ENCODE peak calls at places on chromosomes 1 and 21, in four cellular contexts. B is hypothalamus; T is AG09319; V is central memory CD4-positive, alpha-beta T cell. W is an unnamed sample.

GRCh38 chr1:235632538-235633219 is 16.9 kb downstream of the GNG4 start:
- DNase-seq in B (no peak), V (no peak), T (no peak), W (no peak)

GRCh38 chr1:50929376-50929958 is 30.6 kb downstream of the FAF1 start:
- DNase-seq in B (no peak), V (peak), T (peak), W (no peak)

GRCh38 chr21:34544032-34544496 is 32.1 kb upstream of the KCNE1 start:
- DNase-seq in T (no peak), B (no peak), V (peak), W (no peak)

GRCh38 chr1:206753141-206753540 is 17.4 kb upstream of the IL19 start:
- DNase-seq in V (no peak), B (no peak), T (no peak), W (no peak)

GRCh38 chr1:63969461-63969893 is 195.7 kb downstream of the ROR1 start:
- DNase-seq in B (no peak), T (no peak), V (no peak), W (no peak)

GRCh38 chr1:221741364-221741970 is 422 bp downstream of the DUSP10 start:
- DNase-seq in V (no peak), T (no peak), B (no peak), W (no peak)

GRCh38 chr1:209456878-209457277 is 126.6 kb upstream of the CAMK1G start:
- DNase-seq in T (no peak), V (no peak), B (no peak), W (no peak)

GRCh38 chr1:185862235-185862634 is 128.0 kb downstream of the HMCN1 start:
- DNase-seq in T (no peak), V (no peak), B (no peak), W (no peak)

GRCh38 chr1:118122234-118123004 is 62.6 kb downstream of the SPAG17 start:
- DNase-seq in V (no peak), B (no peak), T (no peak), W (no peak)

GRCh38 chr1:22754824-22755223 is 44.2 kb downstream of the EPHB2 start:
- DNase-seq in T (no peak), V (no peak), B (no peak), W (no peak)

GRCh38 chr1:66938618-66939017 is 13.8 kb downstream of the MIER1 start:
- DNase-seq in T (no peak), B (no peak), V (no peak), W (no peak)

GRCh38 chr1:57916034-57916433 is 492.2 kb upstream of the DAB1 start:
- DNase-seq in T (no peak), V (no peak), B (no peak), W (no peak)

GRCh38 chr1:215376544-215377264 is 190.4 kb upstream of the KCTD3 start:
- DNase-seq in V (no peak), T (peak), B (no peak), W (no peak)

GRCh38 chr21:42209801-42210479 is 9.0 kb upstream of the ABCG1 start:
- DNase-seq in T (no peak), B (no peak), V (no peak), W (no peak)

GRCh38 chr1:59008599-59009347 is 224.9 kb upstream of the JUN start:
- DNase-seq in T (no peak), V (no peak), B (no peak), W (no peak)

GRCh38 chr1:52629021-52629643 is 3.8 kb upstream of the SHISAL2A start:
- DNase-seq in V (no peak), B (no peak), T (no peak), W (no peak)

GRCh38 chr1:245458761-245459174 is 304.0 kb downstream of the KIF26B start:
- DNase-seq in B (no peak), V (no peak), T (no peak), W (no peak)

GRCh38 chr1:214540324-214540723 is 11.1 kb downstream of the PTPN14 start:
- DNase-seq in V (no peak), B (no peak), T (no peak), W (no peak)

GRCh38 chr1:65691152-65691900 is 101.4 kb upstream of the PDE4B start:
- DNase-seq in B (no peak), T (no peak), V (no peak), W (no peak)

GRCh38 chr1:47934243-47934805 is 62.9 kb downstream of the TRABD2B start:
- DNase-seq in T (peak), V (no peak), B (no peak), W (peak)

GRCh38 chr1:196651637-196652215 is at the start of gene CFH:
- DNase-seq in V (peak), B (no peak), T (peak), W (no peak)

GRCh38 chr1:199733125-199733524 is 294.4 kb upstream of the NR5A2 start:
- DNase-seq in T (no peak), V (no peak), B (no peak), W (no peak)

GRCh38 chr1:170664283-170664827 is 424 bp downstream of the PRRX1 start:
- DNase-seq in B (no peak), T (no peak), V (no peak), W (no peak)

GRCh38 chr1:187689137-187689536 is 860.4 kb downstream of the PLA2G4A start:
- DNase-seq in B (no peak), V (no peak), T (no peak), W (no peak)

GRCh38 chr1:89873757-89874156 is 52.9 kb downstream of the LRRC8D start:
- DNase-seq in T (peak), V (peak), B (no peak), W (no peak)

GRCh38 chr1:112544011-112544688 is 35.4 kb downstream of the WNT2B start:
- DNase-seq in V (no peak), B (no peak), T (peak), W (no peak)

GRCh38 chr1:205532996-205533728 is 28.7 kb downstream of the CDK18 start:
- DNase-seq in V (no peak), B (no peak), T (no peak), W (no peak)

GRCh38 chr1:81920245-81920740 is 119.6 kb downstream of the ADGRL2 start:
- DNase-seq in T (no peak), V (no peak), B (no peak), W (peak)

GRCh38 chr1:66489146-66489545 is 44.8 kb upstream of the SGIP1 start:
- DNase-seq in B (no peak), V (no peak), T (no peak), W (no peak)

GRCh38 chr1:205805082-205805711 is 7.8 kb downstream of the SLC41A1 start:
- DNase-seq in B (no peak), V (no peak), T (no peak), W (no peak)

GRCh38 chr1:41387667-41388091 is 26.4 kb downstream of the FOXO6 start:
- DNase-seq in B (no peak), T (peak), V (no peak), W (peak)

GRCh38 chr1:99979071-99979470 is 9.3 kb downstream of the SLC35A3 start:
- DNase-seq in V (no peak), T (no peak), B (no peak), W (no peak)

GRCh38 chr1:240719953-240720700 is 108.2 kb upstream of the GREM2 start:
- DNase-seq in B (no peak), T (no peak), V (no peak), W (no peak)

GRCh38 chr1:153919879-153920852 is 2.6 kb downstream of the GATAD2B start:
- DNase-seq in B (no peak), V (peak), T (no peak), W (no peak)

GRCh38 chr1:120179420-120180348 is 3.4 kb upstream of the SEC22B start:
- DNase-seq in T (peak), B (no peak), V (no peak), W (no peak)

GRCh38 chr1:244836135-244836521 is 670 bp downstream of the COX20 start:
- DNase-seq in B (no peak), V (no peak), T (no peak), W (no peak)

GRCh38 chr1:68141801-68142440 is 90.4 kb downstream of the WLS start:
- DNase-seq in V (no peak), T (no peak), B (no peak), W (no peak)

GRCh38 chr1:208528577-208529240 is 284.5 kb upstream of the PLXNA2 start:
- DNase-seq in B (no peak), V (no peak), T (no peak), W (no peak)

GRCh38 chr1:235935506-235936224 is 69.0 kb upstream of the LYST start:
- DNase-seq in T (no peak), V (no peak), B (no peak), W (no peak)

W was measured in right atrium auricular region.